ENCODE peak calls at places on chromosomes 6 and 20, in six cellular contexts. A, S, Z, Y, T and M are unnamed samples.

GRCh38 chr6:22149501-22150490 is 147.0 kb downstream of the PRL start:
- DNase-seq in A (no peak), S (peak), Z (peak), Y (no peak), T (peak), M (no peak)

GRCh38 chr6:93678841-93679454 is 259.6 kb upstream of the EPHA7 start:
- DNase-seq in A (no peak), S (no peak), Z (peak), Y (no peak), T (no peak), M (no peak)

GRCh38 chr6:7311920-7312615 is 931 bp downstream of the SSR1 start:
- DNase-seq in A (no peak), S (no peak), Z (peak), Y (no peak), T (no peak), M (peak)

GRCh38 chr20:56826971-56827645 is 198.0 kb downstream of the TFAP2C start:
- DNase-seq in A (peak), S (no peak), Z (peak), Y (no peak), T (no peak), M (peak)

GRCh38 chr6:139847322-139847797 is 472.9 kb upstream of the CITED2 start:
- DNase-seq in A (no peak), S (no peak), Z (no peak), Y (no peak), T (no peak), M (no peak)

GRCh38 chr6:129893513-129894098 is 32.5 kb upstream of the TMEM244 start:
- DNase-seq in A (no peak), S (no peak), Z (peak), Y (no peak), T (no peak), M (peak)

GRCh38 chr6:72621243-72622093 is at the start of gene KCNQ5:
- DNase-seq in A (no peak), S (no peak), Z (no peak), Y (peak), T (peak), M (peak)

GRCh38 chr6:4355241-4355640 is 219.9 kb upstream of the ECI2 start:
- DNase-seq in A (no peak), S (no peak), Z (peak), Y (no peak), T (no peak), M (peak)

GRCh38 chr6:126767741-126768140 is 350.7 kb upstream of the RSPO3 start:
- DNase-seq in A (no peak), S (no peak), Z (no peak), Y (no peak), T (no peak), M (no peak)

GRCh38 chr20:25076731-25077609 is 5.0 kb downstream of the VSX1 start:
- DNase-seq in A (peak), S (no peak), Z (peak), Y (no peak), T (no peak), M (no peak)

GRCh38 chr6:27178001-27178730 is 69.3 kb upstream of the PRSS16 start:
- DNase-seq in A (peak), S (peak), Z (peak), Y (no peak), T (no peak), M (peak)

GRCh38 chr20:16560661-16561060 is 12.6 kb downstream of the KIF16B start:
- DNase-seq in A (no peak), S (no peak), Z (no peak), Y (no peak), T (no peak), M (no peak)

GRCh38 chr6:138038148-138038870 is 68.9 kb downstream of the PERP start:
- DNase-seq in A (no peak), S (no peak), Z (no peak), Y (no peak), T (no peak), M (no peak)

GRCh38 chr20:22567944-22568871 is 16.2 kb downstream of the FOXA2 start:
- DNase-seq in A (no peak), S (no peak), Z (no peak), Y (no peak), T (no peak), M (no peak)

GRCh38 chr20:46174469-46175126 is 56.5 kb downstream of the CD40 start:
- DNase-seq in A (peak), S (peak), Z (peak), Y (no peak), T (peak), M (no peak)

GRCh38 chr6:63663147-63663877 is 27.7 kb downstream of the PHF3 start:
- DNase-seq in A (no peak), S (no peak), Z (peak), Y (no peak), T (no peak), M (peak)

DNA sequence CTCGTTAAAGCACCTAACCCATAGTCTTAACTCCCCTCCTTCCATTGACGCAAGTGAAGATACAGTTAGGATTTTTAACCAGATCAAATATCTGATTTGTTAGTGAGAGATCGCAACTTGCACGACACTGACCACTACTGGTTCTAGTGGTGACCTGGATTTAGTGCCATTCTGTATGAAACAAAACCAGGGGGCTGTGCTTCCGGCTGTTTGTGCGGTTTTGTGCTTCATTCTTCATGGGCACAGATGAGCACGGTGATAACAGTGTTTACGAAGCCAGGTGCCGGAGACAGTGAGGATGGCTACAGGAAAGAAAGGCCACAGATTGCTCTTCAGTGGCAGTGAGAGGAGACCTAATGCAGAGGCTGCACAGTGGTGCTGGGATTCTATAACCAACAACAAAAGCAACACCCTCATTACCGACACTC is 75.5 kb downstream of the NOL4L start:
- DNase-seq in A (peak), S (no peak), Z (no peak), Y (no peak), T (no peak), M (peak)
- TF ChIP-seq CTCF in A (no peak), S (no peak), Z (peak), Y (no peak), T (peak), M (peak)

GRCh38 chr6:140845666-140846065 is 1287.1 kb upstream of the GJE1 start:
- DNase-seq in A (no peak), S (no peak), Z (no peak), Y (no peak), T (no peak), M (no peak)

GRCh38 chr6:140846518-140847277 is 1286.0 kb upstream of the GJE1 start:
- DNase-seq in A (no peak), S (no peak), Z (peak), Y (no peak), T (no peak), M (peak)

GRCh38 chr6:140854363-140854762 is 1278.4 kb upstream of the GJE1 start:
- DNase-seq in A (no peak), S (no peak), Z (no peak), Y (no peak), T (no peak), M (no peak)

GRCh38 chr6:140849441-140849840 is 1283.3 kb upstream of the GJE1 start:
- DNase-seq in A (no peak), S (no peak), Z (peak), Y (no peak), T (no peak), M (no peak)

GRCh38 chr6:140850438-140850837 is 1282.3 kb upstream of the GJE1 start:
- DNase-seq in A (no peak), S (no peak), Z (peak), Y (no peak), T (no peak), M (peak)
- TF ChIP-seq CTCF in A (no peak), S (no peak), Z (no peak), Y (no peak), T (no peak), M (no peak)

DNA sequence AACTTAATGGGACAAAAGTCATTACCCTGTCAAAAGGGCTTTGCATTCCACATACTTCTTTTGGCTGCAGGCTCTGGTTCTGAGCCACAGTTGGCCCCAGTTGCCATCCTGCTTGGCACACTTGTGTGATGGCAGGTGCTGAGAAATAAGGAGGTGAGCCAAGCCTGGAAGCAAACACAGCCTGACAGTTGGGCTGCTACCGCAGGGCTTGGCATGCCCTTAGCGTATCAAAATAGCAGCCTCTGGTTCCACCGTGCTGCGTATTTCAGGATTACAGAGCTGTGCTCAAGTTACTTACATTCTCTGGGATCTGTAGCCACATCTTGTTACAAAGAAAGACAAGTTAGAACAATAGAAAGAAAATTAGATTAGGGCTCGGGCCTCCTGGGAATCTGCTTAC is 11.1 kb downstream of the MTHFD1L start:
- DNase-seq in A (peak), S (peak), Z (peak), Y (peak), T (no peak), M (no peak)
- TF ChIP-seq CTCF in A (peak), S (no peak), Z (no peak), Y (peak), T (no peak), M (no peak)

GRCh38 chr6:1477432-1478090 is 88.2 kb downstream of the FOXF2 start:
- DNase-seq in A (no peak), S (no peak), Z (peak), Y (no peak), T (no peak), M (peak)
- TF ChIP-seq CTCF in A (no peak), S (no peak), Z (peak), Y (no peak), T (no peak), M (peak)

GRCh38 chr6:84967965-84968364 is 203.6 kb upstream of the TBX18 start:
- DNase-seq in A (no peak), S (no peak), Z (no peak), Y (no peak), T (no peak), M (no peak)

GRCh38 chr6:84967389-84967788 is 203.0 kb upstream of the TBX18 start:
- DNase-seq in A (no peak), S (no peak), Z (peak), Y (no peak), T (peak), M (peak)
- TF ChIP-seq CTCF in A (no peak), S (no peak), Z (peak), Y (peak), T (peak), M (peak)

DNA sequence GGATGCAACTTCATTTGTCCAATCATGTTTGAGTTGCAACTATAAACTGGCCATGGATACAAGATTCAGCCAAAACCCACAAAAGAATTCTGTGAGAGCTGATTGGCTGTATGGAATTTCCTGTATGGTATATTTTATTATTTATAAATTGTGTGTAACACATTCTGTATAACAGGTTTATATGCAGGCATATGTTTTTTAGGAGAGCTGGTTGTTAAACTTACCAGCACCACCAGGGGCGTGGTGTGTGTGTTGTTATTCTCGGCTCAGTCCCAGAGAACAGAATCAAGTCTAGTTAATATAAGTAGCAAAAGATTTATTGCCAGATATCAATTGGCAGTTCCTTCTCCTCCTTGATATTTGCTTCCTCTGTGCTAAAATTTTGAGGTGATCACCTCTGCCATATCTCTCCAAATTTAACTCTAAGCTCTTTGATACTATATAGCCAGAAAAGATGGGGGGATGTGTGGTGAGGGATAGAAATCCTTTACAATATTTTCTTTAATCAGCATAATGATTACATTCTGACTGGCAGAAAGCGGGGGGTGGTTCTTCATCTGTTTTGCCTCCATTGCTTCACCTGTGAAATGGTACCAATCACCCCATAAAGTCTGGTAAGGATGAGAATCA is 22.9 kb downstream of the CNBD2 start:
- DNase-seq in A (no peak), S (no peak), Z (peak), Y (peak), T (no peak), M (peak)
- TF ChIP-seq CTCF in A (peak), S (peak), Z (peak), Y (peak), T (peak), M (peak)